ENCODE peak calls at places on chromosomes 13 and 19, in seven cellular contexts. O, K, F, T, N, S and P are unnamed samples.

GRCh38 chr19:19532806-19533701 is 4.3 kb downstream of the YJEFN3 start:
- DNase-seq in K (no peak), N (no peak), O (no peak), F (no peak), S (no peak), T (no peak), P (no peak)

GRCh38 chr19:2478756-2479555 is 3.0 kb downstream of the GADD45B start:
- DNase-seq in N (no peak), S (no peak), O (peak), T (peak), K (peak), F (peak), P (peak)

GRCh38 chr19:40139533-40140287 is 49.0 kb upstream of the ZNF780A start:
- DNase-seq in O (no peak), S (no peak), F (no peak), K (peak), N (peak), T (no peak), P (peak)

GRCh38 chr19:54662730-54663129 is at the start of gene LILRB4:
- DNase-seq in O (no peak), N (no peak), T (no peak), K (no peak), S (no peak), F (no peak), P (peak)

GRCh38 chr19:280541-281007 is 10.6 kb downstream of the PLPP2 start:
- DNase-seq in T (no peak), F (no peak), O (no peak), S (no peak), N (no peak), K (no peak), P (no peak)

GRCh38 chr13:106520205-106521004 is 15.1 kb downstream of the EFNB2 start:
- DNase-seq in F (no peak), S (no peak), N (no peak), K (peak), O (no peak), T (no peak), P (no peak)

GRCh38 chr13:51912091-51912490 is 50.3 kb downstream of the CCDC70 start:
- DNase-seq in T (no peak), S (no peak), F (peak), N (no peak), O (no peak), K (no peak), P (peak)

GRCh38 chr13:108268713-108269112 is 805 bp upstream of the TNFSF13B start:
- DNase-seq in F (no peak), K (no peak), T (no peak), N (no peak), O (no peak), S (no peak), P (no peak)

GRCh38 chr19:4800591-4801081 is 9.1 kb downstream of the FEM1A start:
- DNase-seq in O (peak), K (no peak), F (no peak), N (no peak), T (no peak), S (no peak), P (no peak)

GRCh38 chr19:48719263-48720171 is at the start of gene MAMSTR:
- DNase-seq in S (no peak), N (no peak), T (no peak), K (no peak), O (peak), F (no peak), P (no peak)

GRCh38 chr19:51431124-51431523 is 13.7 kb upstream of the SIGLEC10 start:
- DNase-seq in N (no peak), T (no peak), O (no peak), F (no peak), K (no peak), S (no peak), P (no peak)

GRCh38 chr13:112740502-112741131 is 50.8 kb downstream of the ATP11A start:
- DNase-seq in S (no peak), T (no peak), F (no peak), N (peak), O (peak), K (peak), P (peak)

GRCh38 chr13:26719356-26719945 is 41.1 kb downstream of the GPR12 start:
- DNase-seq in K (peak), O (no peak), F (no peak), T (no peak), S (no peak), N (no peak), P (no peak)

GRCh38 chr19:2546128-2547032 is 70.5 kb downstream of the GADD45B start:
- DNase-seq in N (no peak), O (peak), S (no peak), F (peak), T (peak), K (no peak), P (no peak)

GRCh38 chr13:109985871-109986270 is 199.5 kb upstream of the IRS2 start:
- DNase-seq in S (no peak), N (no peak), K (peak), F (no peak), T (no peak), O (no peak), P (no peak)

GRCh38 chr19:8240274-8241229 is 31.4 kb downstream of the CERS4 start:
- DNase-seq in T (peak), K (peak), N (peak), S (peak), F (peak), O (peak), P (peak)

GRCh38 chr19:49862411-49863253 is 4.7 kb downstream of the PNKP start:
- DNase-seq in N (no peak), T (peak), K (no peak), S (no peak), F (no peak), O (no peak), P (no peak)

GRCh38 chr13:20383058-20383457 is 142.6 kb downstream of the CRYL1 start:
- DNase-seq in O (no peak), K (no peak), F (no peak), S (no peak), N (no peak), T (no peak), P (no peak)

GRCh38 chr13:88717946-88718345 is 1046.8 kb downstream of the SLITRK5 start:
- DNase-seq in T (no peak), S (no peak), O (no peak), K (no peak), N (no peak), F (no peak), P (no peak)

GRCh38 chr13:75399168-75399878 is 82.6 kb downstream of the TBC1D4 start:
- DNase-seq in S (no peak), N (peak), K (peak), F (no peak), O (no peak), T (no peak), P (no peak)

GRCh38 chr19:17949956-17950309 is 17.0 kb upstream of the KCNN1 start:
- DNase-seq in N (no peak), S (no peak), O (no peak), K (no peak), F (no peak), T (no peak), P (no peak)

GRCh38 chr19:14435320-14436050 is 2.4 kb downstream of the PKN1 start:
- DNase-seq in O (no peak), F (no peak), N (no peak), T (no peak), K (no peak), S (no peak), P (no peak)